ENCODE peak calls at places on chromosomes 16 and 17, in nine cellular contexts. X is HepG2, E is HCT116, H is PC-3, G is astrocyte, M is neural progenitor cell, P is endothelial cell of umbilical vein, W is fibroblast of lung, V is K562. D is an unnamed sample.

GRCh38 chr17:3870871-3871306 is 22.0 kb downstream of the CAMKK1 start:
- DNase-seq in X (no peak), E (no peak), H (no peak), G (peak; percentile 25), M (no peak), P (peak; percentile 66), W (peak; percentile 43), V (peak; percentile 62), D (no peak)

GRCh38 chr16:90019543-90020259 is 445 bp upstream of the DBNDD1 start:
- DNase-seq in X (peak; percentile 67), E (no peak), H (peak; percentile 44), G (peak; percentile 80), M (peak; percentile 85), P (peak; percentile 30), W (peak; percentile 86), V (peak; percentile 89), D (peak; percentile 38)

GRCh38 chr16:20612551-20613470 is 36.6 kb upstream of the ACSM2B start:
- DNase-seq in X (no peak), E (no peak), H (no peak), G (no peak), M (no peak), P (no peak), W (no peak), V (no peak), D (no peak)

GRCh38 chr16:86834451-86835035 is 256.2 kb downstream of the FOXL1 start:
- DNase-seq in X (no peak), E (no peak), H (peak; percentile 7), G (peak; percentile 70), M (peak; percentile 71), P (peak; percentile 41), W (peak; percentile 81), V (no peak), D (no peak)

GRCh38 chr17:51133365-51133764 is 12.7 kb upstream of the SPAG9 start:
- DNase-seq in X (no peak), E (no peak), H (no peak), G (no peak), M (no peak), P (no peak), W (peak; percentile 15), V (no peak), D (no peak)

GRCh38 chr17:64420143-64420670 is 28.7 kb upstream of the MILR1 start:
- DNase-seq in X (peak; percentile 81), E (peak; percentile 81), H (peak; percentile 91), G (peak; percentile 56), M (peak; percentile 74), P (peak; percentile 76), W (peak; percentile 69), V (peak; percentile 68), D (peak; percentile 42)

GRCh38 chr17:13120864-13121263 is 103.0 kb upstream of the ELAC2 start:
- DNase-seq in X (no peak), E (no peak), H (no peak), G (no peak), M (no peak), P (no peak), W (no peak), V (no peak), D (no peak)

GRCh38 chr17:8015236-8015956 is 13.0 kb downstream of the GUCY2D start:
- DNase-seq in X (no peak), E (no peak), H (no peak), G (no peak), M (no peak), P (no peak), W (no peak), V (no peak), D (no peak)

GRCh38 chr17:15744885-15745284 is 12.8 kb downstream of the TBC1D26 start:
- DNase-seq in X (no peak), E (no peak), H (no peak), G (peak; percentile 2), M (no peak), P (no peak), W (peak; percentile 17), V (no peak), D (no peak)

GRCh38 chr16:87708881-87709638 is 56.7 kb downstream of the KLHDC4 start:
- DNase-seq in X (no peak), E (no peak), H (no peak), G (no peak), M (no peak), P (no peak), W (no peak), V (no peak), D (no peak)

GRCh38 chr16:53053967-53054669 is 673 bp upstream of the CHD9 start:
- DNase-seq in X (peak; percentile 26), E (no peak), H (peak; percentile 5), G (no peak), M (no peak), P (no peak), W (peak; percentile 25), V (peak; percentile 44), D (peak; percentile 66)

GRCh38 chr17:560379-560935 is 154.2 kb downstream of the VPS53 start:
- DNase-seq in X (no peak), E (no peak), H (peak; percentile 36), G (peak; percentile 65), M (no peak), P (peak; percentile 84), W (peak; percentile 73), V (no peak), D (no peak)

GRCh38 chr16:943971-944370 is 26.8 kb downstream of the LMF1 start:
- DNase-seq in X (no peak), E (no peak), H (no peak), G (no peak), M (no peak), P (no peak), W (no peak), V (no peak), D (no peak)

GRCh38 chr16:81905277-81905676 is 106.0 kb downstream of the SDR42E1 start:
- DNase-seq in X (no peak), E (no peak), H (no peak), G (no peak), M (no peak), P (no peak), W (no peak), V (no peak), D (no peak)

GRCh38 chr16:1613728-1614225 is 1.6 kb downstream of the CRAMP1 start:
- DNase-seq in X (no peak), E (no peak), H (no peak), G (no peak), M (peak; percentile 50), P (no peak), W (no peak), V (peak; percentile 40), D (peak; percentile 26)

GRCh38 chr17:49741009-49741691 is 22.8 kb downstream of the FAM117A start:
- DNase-seq in X (no peak), E (no peak), H (no peak), G (peak; percentile 20), M (no peak), P (no peak), W (peak; percentile 33), V (no peak), D (peak; percentile 36)

GRCh38 chr16:49748322-49748721 is 107.6 kb downstream of the ZNF423 start:
- DNase-seq in X (no peak), E (peak; percentile 26), H (no peak), G (peak; percentile 73), M (no peak), P (no peak), W (peak; percentile 81), V (no peak), D (no peak)

GRCh38 chr16:17204248-17205043 is 266.3 kb downstream of the XYLT1 start:
- DNase-seq in X (no peak), E (no peak), H (no peak), G (no peak), M (no peak), P (no peak), W (no peak), V (no peak), D (no peak)

GRCh38 chr17:7977039-7977438 is 25.4 kb upstream of the GUCY2D start:
- DNase-seq in X (no peak), E (no peak), H (no peak), G (no peak), M (no peak), P (no peak), W (no peak), V (no peak), D (no peak)

GRCh38 chr16:66250686-66251405 is 115.6 kb upstream of the CDH5 start:
- DNase-seq in X (no peak), E (no peak), H (peak; percentile 14), G (peak; percentile 50), M (no peak), P (no peak), W (peak; percentile 63), V (no peak), D (no peak)

GRCh38 chr16:71408536-71408935 is 33.3 kb downstream of the TLE7 start:
- DNase-seq in X (no peak), E (no peak), H (no peak), G (no peak), M (no peak), P (no peak), W (no peak), V (no peak), D (no peak)

DNA sequence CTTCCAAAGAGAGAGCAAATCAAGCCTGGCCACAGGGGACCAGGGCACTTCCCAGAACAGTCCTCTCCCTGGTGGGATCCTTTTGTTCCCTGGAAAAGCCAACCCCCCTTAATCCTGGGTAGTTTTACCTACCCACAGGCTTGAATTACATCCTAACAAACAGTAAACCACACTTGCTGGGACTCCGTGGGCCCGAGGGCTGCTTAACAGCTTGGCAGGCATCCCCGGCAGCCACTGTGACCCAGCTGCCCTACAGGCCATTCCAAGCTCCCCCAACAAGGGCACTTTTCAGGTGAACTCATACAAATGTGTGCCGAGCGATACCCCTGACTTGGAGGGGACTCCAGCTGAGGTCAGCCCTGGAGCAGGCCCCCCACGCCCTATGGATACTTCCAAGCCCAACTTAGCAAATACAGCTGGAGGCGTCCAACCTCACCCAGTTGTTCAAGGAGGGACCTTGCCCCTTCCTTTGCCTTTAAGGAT is 26.4 kb downstream of the ADCY9 start:
- DNase-seq in X (no peak), E (no peak), H (no peak), G (no peak), M (peak; percentile 41), P (no peak), W (no peak), V (no peak), D (no peak)
- H3K9ac ChIP-seq in X (no peak overlapping the region), E (no peak overlapping the region), H (no peak overlapping the region), G (no peak overlapping the region), M (no peak overlapping the region), P (no peak overlapping the region), W (no peak overlapping the region), V (no peak overlapping the region), D (no peak overlapping the region)

GRCh38 chr16:73037845-73038570 is 9.9 kb downstream of the ZFHX3 start:
- DNase-seq in X (peak; percentile 95), E (no peak), H (no peak), G (no peak), M (peak; percentile 45), P (no peak), W (no peak), V (peak; percentile 69), D (no peak)
- TF ChIP-seq EZH2 in X (no peak), E (no peak), H (no peak), G (no peak), M (no peak), P (no peak), W (no peak), V (no peak), D (no peak)

GRCh38 chr17:9839433-9839832 is 13.7 kb downstream of the GLP2R start:
- DNase-seq in X (no peak), E (no peak), H (no peak), G (no peak), M (no peak), P (no peak), W (peak; percentile 8), V (no peak), D (no peak)
- TF ChIP-seq CTCF in X (peak; percentile 6), E (peak; percentile 46), H (peak; percentile 40), G (no peak), M (no peak), P (no peak), W (no peak), V (peak; percentile 4), D (no peak)

GRCh38 chr17:44219636-44220210 is at the start of gene UBTF:
- DNase-seq in X (peak; percentile 51), E (no peak), H (peak; percentile 59), G (no peak), M (peak; percentile 91), P (peak; percentile 54), W (peak; percentile 67), V (peak; percentile 71), D (peak; percentile 86)
- H3K9ac ChIP-seq in X (peak within 1 kb of the TSS; percentile 94), E (peak within 1 kb of the TSS; percentile 84), H (peak within 1 kb of the TSS; percentile 97), G (peak within 1 kb of the TSS; percentile 90), M (peak within 1 kb of the TSS; percentile 88), P (peak within 1 kb of the TSS; percentile 92), W (peak within 1 kb of the TSS; percentile 88), V (peak within 1 kb of the TSS; percentile 97), D (peak within 1 kb of the TSS; percentile 98)

D was measured in DND-41.